ENCODE peak calls at places on chromosomes 11 and 22, in eight cellular contexts. N, Y, L, F, M, R, Q and I are unnamed samples.

GRCh38 chr11:76644591-76644990 is 26.0 kb downstream of the LRRC32 start:
- DNase-seq in N (no peak), Y (no peak), L (no peak), F (no peak), M (no peak), R (no peak), Q (no peak), I (no peak)

GRCh38 chr22:38415561-38416321 is 39.3 kb downstream of the KCNJ4 start:
- DNase-seq in N (no peak), Y (no peak), L (no peak), F (peak), M (peak), R (no peak), Q (no peak), I (no peak)

GRCh38 chr22:44648821-44649566 is 53.0 kb upstream of the PRR5 start:
- DNase-seq in N (no peak), Y (no peak), L (peak), F (peak), M (no peak), R (no peak), Q (no peak), I (peak)

GRCh38 chr22:24161485-24161884 is 19.8 kb upstream of the SUSD2 start:
- DNase-seq in N (no peak), Y (no peak), L (no peak), F (no peak), M (no peak), R (no peak), Q (no peak), I (no peak)

GRCh38 chr11:116335078-116335477 is 437.7 kb downstream of the BUD13 start:
- DNase-seq in N (no peak), Y (no peak), L (no peak), F (no peak), M (no peak), R (no peak), Q (no peak), I (no peak)

GRCh38 chr11:130675917-130676316 is 227.5 kb downstream of the ADAMTS15 start:
- DNase-seq in N (no peak), Y (no peak), L (no peak), F (no peak), M (no peak), R (no peak), Q (no peak), I (no peak)

GRCh38 chr11:112277029-112277428 is 16.4 kb upstream of the PLET1 start:
- DNase-seq in N (no peak), Y (no peak), L (no peak), F (no peak), M (no peak), R (no peak), Q (no peak), I (no peak)

GRCh38 chr11:9249252-9249651 is 15.9 kb downstream of the DENND5A start:
- DNase-seq in N (no peak), Y (no peak), L (no peak), F (no peak), M (no peak), R (no peak), Q (no peak), I (no peak)

GRCh38 chr11:124094731-124095130 is 20.5 kb upstream of the VWA5A start:
- DNase-seq in N (no peak), Y (no peak), L (no peak), F (no peak), M (no peak), R (no peak), Q (no peak), I (no peak)

GRCh38 chr11:126415669-126416420 is 60.4 kb downstream of the ST3GAL4 start:
- DNase-seq in N (peak), Y (peak), L (no peak), F (peak), M (no peak), R (no peak), Q (no peak), I (no peak)

GRCh38 chr22:40749829-40750228 is 69.3 kb downstream of the SLC25A17 start:
- DNase-seq in N (no peak), Y (no peak), L (no peak), F (no peak), M (no peak), R (no peak), Q (no peak), I (no peak)

GRCh38 chr11:123558536-123559315 is 95.7 kb downstream of the SCN3B start:
- DNase-seq in N (no peak), Y (no peak), L (no peak), F (no peak), M (no peak), R (no peak), Q (no peak), I (no peak)

GRCh38 chr11:75839851-75840250 is 24.8 kb downstream of the UVRAG start:
- DNase-seq in N (no peak), Y (no peak), L (no peak), F (no peak), M (no peak), R (no peak), Q (no peak), I (no peak)

GRCh38 chr22:29463487-29464088 is 16.4 kb upstream of the NEFH start:
- DNase-seq in N (no peak), Y (no peak), L (no peak), F (no peak), M (no peak), R (no peak), Q (no peak), I (no peak)